ENCODE peak calls at places on chromosome 6, in ten cellular contexts. Z is K562, Y is stomach, Q is sigmoid colon, A is H1, E is upper lobe of left lung, I is GM12878, G is SK-N-SH, B is HepG2, X is suprapubic skin. T is an unnamed sample.

GRCh38 chr6:124970243-124970642 is 8.0 kb downstream of the RNF217 start:
- DNase-seq in Q (no peak), Y (no peak), I (no peak), E (no peak), G (no peak), X (no peak), A (no peak), Z (no peak), B (no peak), T (no peak)

GRCh38 chr6:71072508-71072907 is 115.6 kb upstream of the B3GAT2 start:
- DNase-seq in A (no peak), I (no peak), E (no peak), G (no peak), Y (no peak), X (no peak), Q (no peak), B (no peak), Z (no peak), T (no peak)

GRCh38 chr6:43790031-43790430 is 20.0 kb downstream of the VEGFA start:
- DNase-seq in E (peak; percentile 63), X (no peak), Q (peak; percentile 84), Z (no peak), A (no peak), I (no peak), G (no peak), B (no peak), Y (no peak), T (no peak)

GRCh38 chr6:56536536-56536935 is 106.2 kb downstream of the DST start:
- DNase-seq in G (no peak), Z (no peak), E (no peak), Q (no peak), Y (no peak), A (no peak), X (no peak), B (no peak), I (no peak), T (no peak)

GRCh38 chr6:1620504-1621327 is 11.0 kb downstream of the FOXC1 start:
- DNase-seq in I (no peak), A (no peak), X (no peak), Y (no peak), Q (peak; percentile 52), Z (no peak), B (no peak), E (no peak), G (no peak), T (no peak)

GRCh38 chr6:150830409-150831165 is 34.9 kb upstream of the MTHFD1L start:
- DNase-seq in G (no peak), E (no peak), X (no peak), I (no peak), Z (no peak), A (no peak), Y (no peak), Q (no peak), B (no peak), T (no peak)

GRCh38 chr6:28161410-28162079 is 19.9 kb downstream of the ZKSCAN8 start:
- DNase-seq in Q (peak; percentile 79), A (peak; percentile 97), X (peak; percentile 84), B (peak; percentile 79), Y (peak; percentile 59), G (peak; percentile 87), E (peak; percentile 74), Z (peak; percentile 91), I (peak; percentile 40), T (peak; percentile 70)

GRCh38 chr6:55528624-55529023 is 50.4 kb downstream of the HMGCLL1 start:
- DNase-seq in B (peak; percentile 43), E (no peak), A (no peak), I (peak; percentile 5), Z (no peak), Y (no peak), X (no peak), Q (no peak), G (no peak), T (no peak)

GRCh38 chr6:127952176-127952575 is 51.3 kb upstream of the THEMIS start:
- DNase-seq in E (no peak), B (no peak), X (no peak), A (no peak), Q (no peak), Y (no peak), G (no peak), Z (no peak), I (no peak), T (no peak)

GRCh38 chr6:43836507-43836906 is 66.5 kb downstream of the VEGFA start:
- DNase-seq in E (no peak), Y (no peak), Z (peak; percentile 77), A (no peak), G (no peak), I (no peak), B (no peak), Q (no peak), X (no peak), T (no peak)

GRCh38 chr6:11370191-11371018 is 137.9 kb upstream of the NEDD9 start:
- DNase-seq in I (no peak), Z (no peak), Y (no peak), A (no peak), Q (no peak), E (no peak), X (no peak), B (no peak), G (no peak), T (no peak)
- TF ChIP-seq POLR2AphosphoS5 in I (no peak), Z (no peak), Y (no peak), A (no peak), Q (no peak), E (no peak), X (no peak), B (no peak), G (no peak), T (no peak)

DNA sequence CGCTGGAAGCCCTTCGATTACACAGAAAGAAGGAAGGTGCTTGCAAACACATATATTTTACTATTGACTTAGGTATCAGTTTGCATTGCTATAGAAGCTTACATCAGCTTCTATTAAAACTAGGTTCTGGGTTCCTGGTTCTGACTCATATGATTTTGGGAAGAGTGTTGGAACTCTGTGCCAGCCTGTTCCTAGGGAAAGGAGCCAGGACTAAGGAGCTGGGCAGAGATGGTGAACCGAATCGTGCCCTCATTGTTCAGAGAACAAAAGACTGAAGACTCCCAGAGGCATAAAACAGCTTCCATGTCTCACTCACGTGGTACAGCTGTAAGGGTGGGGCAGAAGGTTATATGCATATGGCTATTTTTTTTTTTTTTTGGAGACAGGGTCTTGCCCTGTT is 89.0 kb upstream of the THBS2 start:
- DNase-seq in Z (no peak), I (no peak), A (no peak), B (no peak), G (no peak), X (no peak), E (no peak), Y (no peak), Q (no peak), T (no peak)
- TF ChIP-seq EP300 in Z (no peak), I (no peak), A (no peak), B (no peak), G (no peak), X (no peak), E (no peak), Y (no peak), Q (no peak), T (no peak)

GRCh38 chr6:12343122-12343439 is 52.9 kb downstream of the EDN1 start:
- DNase-seq in A (no peak), X (peak; percentile 8), E (no peak), Y (no peak), I (no peak), Q (no peak), Z (no peak), B (no peak), G (no peak), T (no peak)

GRCh38 chr6:12342664-12343063 is 52.5 kb downstream of the EDN1 start:
- DNase-seq in X (peak; percentile 11), Y (no peak), Z (no peak), E (no peak), A (no peak), I (no peak), B (peak; percentile 62), Q (no peak), G (no peak), T (no peak)

GRCh38 chr6:12344949-12345693 is 55.0 kb downstream of the EDN1 start:
- DNase-seq in Q (no peak), X (no peak), Z (no peak), Y (no peak), B (no peak), I (no peak), G (no peak), A (no peak), E (no peak), T (no peak)

GRCh38 chr6:12343440-12344162 is 53.4 kb downstream of the EDN1 start:
- DNase-seq in I (no peak), Q (no peak), E (no peak), X (no peak), B (peak; percentile 90), A (no peak), Y (peak; percentile 86), G (no peak), Z (no peak), T (peak; percentile 63)

GRCh38 chr6:12345694-12346058 is 55.5 kb downstream of the EDN1 start:
- DNase-seq in Z (no peak), E (no peak), G (no peak), B (no peak), Q (no peak), X (no peak), A (no peak), Y (no peak), I (no peak), T (no peak)
- H3K4me1 ChIP-seq in Z (no peaks in the 10 kb centered on the region), E (no peaks in the 10 kb centered on the region), G (no peaks in the 10 kb centered on the region), B (peaks cover 74% of the 10 kb centered on the region), Q (no peaks in the 10 kb centered on the region), X (no peaks in the 10 kb centered on the region), A (peaks cover 2% of the 10 kb centered on the region), Y (peaks cover 50% of the 10 kb centered on the region), I (no peaks in the 10 kb centered on the region), T (peaks cover 4% of the 10 kb centered on the region)

GRCh38 chr6:33700391-33701050 is 11.0 kb downstream of the UQCC2 start:
- DNase-seq in A (peak; percentile 84), E (peak; percentile 80), Q (peak; percentile 70), B (peak; percentile 58), Z (peak; percentile 77), G (peak; percentile 62), I (no peak), Y (peak; percentile 82), X (peak; percentile 73), T (peak; percentile 84)

GRCh38 chr6:33699739-33700138 is 11.8 kb downstream of the UQCC2 start:
- DNase-seq in B (no peak), G (no peak), Z (no peak), Q (no peak), I (no peak), X (peak; percentile 64), A (no peak), Y (no peak), E (no peak), T (no peak)

GRCh38 chr6:33698494-33698893 is 13.0 kb downstream of the UQCC2 start:
- DNase-seq in Y (no peak), A (no peak), B (no peak), I (no peak), Q (no peak), X (no peak), Z (no peak), G (no peak), E (no peak), T (no peak)

GRCh38 chr6:33697845-33698244 is 13.7 kb downstream of the UQCC2 start:
- DNase-seq in Y (no peak), X (no peak), E (no peak), Z (no peak), I (no peak), Q (no peak), B (no peak), A (no peak), G (no peak), T (no peak)

DNA sequence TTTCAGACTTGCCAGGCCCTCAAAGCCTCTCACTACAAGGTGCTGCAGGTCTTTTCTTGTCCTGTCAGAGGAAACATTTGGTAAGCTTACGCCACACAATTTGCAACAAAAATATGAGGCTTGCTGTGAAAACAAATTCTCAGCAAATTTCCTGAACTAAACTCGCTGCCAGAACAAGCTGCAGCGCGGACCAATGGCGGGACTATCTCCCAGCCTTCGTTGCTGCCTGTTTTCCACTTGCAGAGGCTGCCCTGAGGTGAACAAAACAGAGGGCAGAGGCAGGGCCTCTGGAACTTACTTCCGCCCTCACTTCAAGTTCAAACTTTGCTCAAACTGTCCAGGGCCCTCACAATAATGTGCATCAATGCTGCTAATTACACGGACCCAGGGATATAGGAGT is 12.4 kb downstream of the UQCC2 start:
- DNase-seq in Q (no peak), I (no peak), G (no peak), B (no peak), X (no peak), E (no peak), Y (no peak), A (no peak), Z (no peak), T (no peak)
- TF ChIP-seq POLR2AphosphoS5 in Q (no peak), I (no peak), G (no peak), B (no peak), X (no peak), E (no peak), Y (no peak), A (no peak), Z (no peak), T (no peak)

T was measured in transverse colon.